ENCODE peak calls at places on chromosome 1, in ten cellular contexts. F is suprapubic skin, V is aorta, P is heart right ventricle, M is pancreas, R is mammary epithelial cell, D is HAP-1, A is A549, E is DND-41, O is mucosa of descending colon. T is an unnamed sample. For H3K4me1, the result is how much of the 10 kb centered on the place peaks cover.

GRCh38 chr1:66540434-66541032 is 6.6 kb downstream of the SGIP1 start:
- DNase-seq in F (no peak), V (no peak), P (no peak), M (no peak), R (no peak), D (peak), A (no peak), E (no peak), O (no peak), T (no peak)

GRCh38 chr1:89142160-89142559 is 16.2 kb upstream of the GBP2 start:
- DNase-seq in F (no peak), V (no peak), P (no peak), M (no peak), R (no peak), D (no peak), A (no peak), E (no peak), O (no peak), T (no peak)

GRCh38 chr1:224592636-224593579 is 23.2 kb upstream of the CNIH3 start:
- DNase-seq in F (no peak), V (no peak), P (no peak), M (no peak), R (peak), D (no peak), A (no peak), E (peak), O (no peak), T (no peak)

GRCh38 chr1:234639968-234640367 is 30.0 kb upstream of the IRF2BP2 start:
- DNase-seq in F (no peak), V (no peak), P (no peak), M (no peak), R (no peak), D (no peak), A (no peak), E (no peak), O (no peak), T (no peak)

GRCh38 chr1:71053758-71054157 is 6.1 kb upstream of the PTGER3 start:
- DNase-seq in F (no peak), V (no peak), P (no peak), M (no peak), R (no peak), D (no peak), A (no peak), E (no peak), O (no peak), T (no peak)

GRCh38 chr1:204384636-204385354 is 25.1 kb upstream of the PLEKHA6 start:
- DNase-seq in F (no peak), V (peak), P (peak), M (peak), R (peak), D (no peak), A (no peak), E (no peak), O (no peak), T (peak)

GRCh38 chr1:224482619-224483018 is 48.0 kb upstream of the WDR26 start:
- DNase-seq in F (no peak), V (no peak), P (no peak), M (no peak), R (peak), D (no peak), A (no peak), E (no peak), O (no peak), T (no peak)

GRCh38 chr1:56525463-56526155 is 53.8 kb downstream of the PLPP3 start:
- DNase-seq in F (no peak), V (no peak), P (no peak), M (no peak), R (peak), D (no peak), A (no peak), E (peak), O (peak), T (no peak)

GRCh38 chr1:227311389-227312001 is 6.8 kb downstream of the CDC42BPA start:
- DNase-seq in F (no peak), V (no peak), P (no peak), M (no peak), R (no peak), D (no peak), A (no peak), E (no peak), O (no peak), T (no peak)

GRCh38 chr1:100866041-100866900 is 28.4 kb downstream of the EXTL2 start:
- DNase-seq in F (no peak), V (no peak), P (no peak), M (no peak), R (peak), D (peak), A (peak), E (no peak), O (no peak), T (peak)

GRCh38 chr1:77288275-77288674 is 6.5 kb downstream of the AK5 start:
- DNase-seq in F (no peak), V (no peak), P (no peak), M (no peak), R (peak), D (no peak), A (no peak), E (no peak), O (no peak), T (peak)

GRCh38 chr1:9701661-9702060 is 50.1 kb downstream of the PIK3CD start:
- DNase-seq in F (no peak), V (no peak), P (no peak), M (no peak), R (peak), D (no peak), A (no peak), E (no peak), O (no peak), T (no peak)

GRCh38 chr1:9703165-9703509 is 51.6 kb downstream of the PIK3CD start:
- DNase-seq in F (no peak), V (no peak), P (no peak), M (no peak), R (no peak), D (no peak), A (no peak), E (no peak), O (no peak), T (no peak)

GRCh38 chr1:9703681-9704080 is 52.1 kb downstream of the PIK3CD start:
- DNase-seq in F (no peak), V (no peak), P (no peak), M (no peak), R (no peak), D (no peak), A (no peak), E (no peak), O (no peak), T (no peak)

GRCh38 chr1:9706178-9706577 is 54.6 kb downstream of the PIK3CD start:
- DNase-seq in F (no peak), V (no peak), P (no peak), M (no peak), R (no peak), D (no peak), A (no peak), E (no peak), O (no peak), T (no peak)

GRCh38 chr1:9705337-9706098 is 54.0 kb downstream of the PIK3CD start:
- DNase-seq in F (no peak), V (no peak), P (no peak), M (no peak), R (no peak), D (no peak), A (no peak), E (no peak), O (no peak), T (no peak)
- H3K4me1 ChIP-seq in F (under half), V (under half), P (under half), M (under half), R (under half), D (under half), A (under half), E (under half), O (under half), T (under half)

GRCh38 chr1:156898151-156898550 is 4.6 kb downstream of the PEAR1 start:
- DNase-seq in F (no peak), V (no peak), P (peak), M (no peak), R (no peak), D (no peak), A (peak), E (no peak), O (peak), T (peak)
- H3K4me1 ChIP-seq in F (under half), V (under half), P (half or more), M (under half), R (under half), D (under half), A (half or more), E (under half), O (under half), T (half or more)

DNA sequence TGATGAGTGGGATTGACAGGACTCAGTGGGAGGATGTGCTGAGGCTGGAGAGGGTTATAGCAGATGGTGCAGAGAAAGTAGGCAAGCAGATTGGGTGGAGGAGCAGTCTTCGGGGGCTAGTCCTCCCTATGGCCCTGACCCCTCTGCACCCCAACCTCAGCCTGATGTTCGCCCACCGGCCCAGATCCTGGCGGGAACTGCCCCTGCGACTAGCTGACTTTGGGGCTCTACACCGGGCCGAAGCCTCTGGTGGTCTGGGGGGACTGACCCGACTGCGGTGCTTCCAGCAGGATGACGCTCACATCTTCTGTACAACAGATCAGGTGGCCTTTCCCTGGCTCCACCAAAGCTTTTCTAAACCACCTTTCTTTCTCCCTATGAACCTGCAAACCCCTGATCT is 9.6 kb upstream of the ECM1 start:
- DNase-seq in F (no peak), V (no peak), P (no peak), M (no peak), R (no peak), D (no peak), A (no peak), E (no peak), O (no peak), T (no peak)
- H3K4me1 ChIP-seq in F (under half), V (under half), P (under half), M (under half), R (under half), D (under half), A (under half), E (under half), O (under half), T (under half)

GRCh38 chr1:201537028-201537427 is 1.9 kb upstream of the NAV1 start:
- DNase-seq in F (peak), V (no peak), P (no peak), M (no peak), R (no peak), D (no peak), A (no peak), E (no peak), O (no peak), T (no peak)
- H3K4me1 ChIP-seq in F (half or more), V (under half), P (under half), M (under half), R (under half), D (under half), A (under half), E (under half), O (under half), T (under half)

GRCh38 chr1:244100691-244101453 is 49.8 kb downstream of the ZBTB18 start:
- DNase-seq in F (no peak), V (no peak), P (no peak), M (no peak), R (no peak), D (no peak), A (no peak), E (peak), O (no peak), T (no peak)
- H3K4me1 ChIP-seq in F (under half), V (under half), P (under half), M (under half), R (under half), D (under half), A (under half), E (under half), O (under half), T (under half)

GRCh38 chr1:206886831-206887230 is 10.4 kb upstream of the IL24 start:
- DNase-seq in F (no peak), V (no peak), P (no peak), M (no peak), R (no peak), D (no peak), A (no peak), E (no peak), O (no peak), T (no peak)
- H3K4me1 ChIP-seq in F (under half), V (under half), P (under half), M (under half), R (under half), D (under half), A (under half), E (under half), O (under half), T (under half)

DNA sequence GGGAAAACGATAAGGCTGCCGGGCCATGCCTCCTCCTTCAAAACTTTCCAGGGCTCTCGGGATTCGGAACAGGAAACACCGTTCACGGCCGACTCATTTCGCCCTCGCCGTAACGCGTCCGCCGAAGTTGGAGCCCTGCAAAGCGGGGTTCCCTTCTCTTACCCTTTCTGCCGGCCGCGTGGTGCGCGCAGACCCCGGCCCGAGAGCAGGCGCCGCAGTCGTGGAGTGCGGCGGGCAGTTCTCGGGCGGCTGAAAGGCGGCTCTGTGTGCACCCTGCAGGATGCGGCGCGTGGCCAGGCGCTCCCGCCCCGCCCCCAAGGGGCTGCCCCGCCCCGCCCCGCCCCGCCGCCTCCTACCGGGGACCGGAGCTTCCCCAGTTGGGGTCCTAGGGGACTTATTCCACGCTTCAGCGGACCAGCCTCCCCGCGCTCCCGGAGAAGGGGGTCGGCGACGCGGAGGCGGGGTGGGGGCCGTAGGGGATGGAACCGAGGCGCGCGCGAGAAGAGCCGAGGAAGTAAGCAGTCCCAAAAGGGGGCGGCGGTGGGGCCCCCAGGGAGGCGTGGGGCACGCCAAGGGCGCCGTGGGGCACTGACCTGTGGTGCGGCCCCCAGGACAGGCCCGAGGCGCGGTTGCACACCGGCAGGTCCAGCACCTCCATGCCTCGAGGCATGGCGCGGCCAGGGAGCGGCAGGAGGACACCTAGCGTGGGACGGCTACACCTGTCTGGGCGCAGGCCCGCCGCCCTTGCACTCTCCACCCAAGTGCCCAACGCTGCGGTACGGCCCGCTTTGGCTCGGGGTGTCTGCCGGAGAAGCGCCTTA is at the start of gene MCOLN2:
- DNase-seq in F (no peak), V (no peak), P (peak), M (peak), R (peak), D (peak), A (peak), E (no peak), O (peak), T (peak)
- H3K4me1 ChIP-seq in F (under half), V (under half), P (under half), M (under half), R (under half), D (under half), A (under half), E (under half), O (under half), T (under half)

T was measured in SK-N-SH.